ENCODE peak calls at places on chromosomes 16 and 17, in eight cellular contexts. Y is uterus; N is naive thymus-derived CD4-positive, alpha-beta T cell; A is Caco-2; J is GM23248; T is lower leg skin; O is GM23338; G is AG10803. S is an unnamed sample.

GRCh38 chr16:17939723-17940122 is 396.8 kb downstream of the NPIPA8 start:
- DNase-seq in Y (no peak), N (no peak), A (no peak), J (no peak), T (no peak), O (no peak), G (no peak), S (no peak)

GRCh38 chr16:85878407-85878806 is 20.6 kb upstream of the IRF8 start:
- DNase-seq in Y (no peak), N (no peak), A (no peak), J (no peak), T (no peak), O (no peak), G (no peak), S (no peak)

GRCh38 chr16:20781697-20782096 is 17.9 kb downstream of the ACSM3 start:
- DNase-seq in Y (no peak), N (no peak), A (no peak), J (no peak), T (no peak), O (no peak), G (no peak), S (no peak)

GRCh38 chr16:9091867-9092281 is 430 bp downstream of the HAPSTR1 start:
- DNase-seq in Y (peak), N (peak), A (peak), J (peak), T (peak), O (no peak), G (peak), S (peak)

GRCh38 chr16:28597692-28598261 is 927 bp upstream of the SULT1A2 start:
- DNase-seq in Y (no peak), N (no peak), A (peak), J (no peak), T (no peak), O (peak), G (no peak), S (peak)

GRCh38 chr16:52906271-52906670 is 146.4 kb downstream of the CHD9NB start:
- DNase-seq in Y (no peak), N (no peak), A (no peak), J (no peak), T (no peak), O (no peak), G (no peak), S (no peak)

GRCh38 chr16:83623091-83623730 is 184.6 kb upstream of the HSBP1 start:
- DNase-seq in Y (no peak), N (no peak), A (no peak), J (no peak), T (no peak), O (no peak), G (no peak), S (no peak)

GRCh38 chr17:75712480-75712879 is 8.8 kb upstream of the ITGB4 start:
- DNase-seq in Y (no peak), N (no peak), A (no peak), J (peak), T (no peak), O (no peak), G (peak), S (peak)

GRCh38 chr16:87627542-87628245 is 25.4 kb downstream of the JPH3 start:
- DNase-seq in Y (no peak), N (no peak), A (no peak), J (no peak), T (no peak), O (no peak), G (no peak), S (no peak)

GRCh38 chr16:828891-829290 is 28.4 kb upstream of the GNG13 start:
- DNase-seq in Y (no peak), N (no peak), A (no peak), J (no peak), T (no peak), O (no peak), G (no peak), S (no peak)

GRCh38 chr17:31499771-31500554 is 108.5 kb downstream of the RAB11FIP4 start:
- DNase-seq in Y (no peak), N (no peak), A (peak), J (peak), T (no peak), O (peak), G (peak), S (peak)
- H3K4me3 ChIP-seq in Y (no peak), N (no peak), A (no peak), J (no peak), T (no peak), O (peak), G (no peak), S (no peak)

GRCh38 chr17:31487648-31488263 is 96.3 kb downstream of the RAB11FIP4 start:
- DNase-seq in Y (peak), N (peak), A (peak), J (peak), T (peak), O (peak), G (peak), S (peak)

GRCh38 chr17:31487063-31487647 is 95.7 kb downstream of the RAB11FIP4 start:
- DNase-seq in Y (no peak), N (no peak), A (no peak), J (no peak), T (no peak), O (no peak), G (no peak), S (no peak)

GRCh38 chr17:31488982-31489294 is 97.5 kb downstream of the RAB11FIP4 start:
- DNase-seq in Y (no peak), N (no peak), A (peak), J (no peak), T (no peak), O (peak), G (no peak), S (no peak)

GRCh38 chr17:31489295-31490018 is 98.0 kb downstream of the RAB11FIP4 start:
- DNase-seq in Y (no peak), N (peak), A (peak), J (no peak), T (no peak), O (peak), G (no peak), S (no peak)

DNA sequence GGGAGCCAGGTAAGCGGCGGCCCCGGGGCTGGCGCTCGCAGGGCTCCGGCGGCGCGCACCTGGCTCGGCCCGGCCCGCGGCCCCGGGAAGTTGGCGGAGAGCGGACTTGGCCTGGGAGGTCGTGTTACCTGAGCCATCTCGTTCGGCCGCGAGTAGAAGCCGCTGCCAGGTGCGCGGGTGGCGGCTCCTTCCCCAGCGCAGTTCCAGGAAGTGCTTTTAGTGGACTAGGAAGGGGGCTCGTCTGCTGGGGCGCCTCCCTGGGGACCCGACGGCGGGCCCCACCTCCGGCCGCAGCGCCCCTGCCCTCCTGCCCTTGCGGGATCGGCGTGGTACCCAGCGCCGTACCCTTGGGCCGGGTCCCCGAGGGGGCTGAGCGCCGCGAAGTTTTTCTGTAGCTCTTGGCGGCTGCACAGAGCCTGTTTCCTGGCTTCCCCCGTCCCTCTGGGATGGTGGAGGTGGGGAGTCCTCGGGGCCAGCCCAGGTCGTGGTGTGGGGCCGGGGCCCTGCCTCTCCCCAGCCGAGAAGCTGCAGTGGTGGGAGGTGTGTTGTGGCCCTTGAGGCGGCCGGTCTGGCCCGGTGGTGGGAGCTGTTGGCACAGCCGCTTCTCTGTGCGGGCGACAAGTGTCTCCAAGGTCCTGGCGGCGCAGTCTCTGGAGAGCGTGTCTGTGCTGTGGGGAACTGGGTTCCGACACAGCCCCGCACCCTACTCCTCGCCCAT is 96.9 kb downstream of the RAB11FIP4 start:
- DNase-seq in Y (no peak), N (no peak), A (peak), J (no peak), T (no peak), O (peak), G (no peak), S (no peak)
- H3K4me3 ChIP-seq in Y (peak), N (peak), A (peak), J (peak), T (peak), O (peak), G (no peak), S (peak)

DNA sequence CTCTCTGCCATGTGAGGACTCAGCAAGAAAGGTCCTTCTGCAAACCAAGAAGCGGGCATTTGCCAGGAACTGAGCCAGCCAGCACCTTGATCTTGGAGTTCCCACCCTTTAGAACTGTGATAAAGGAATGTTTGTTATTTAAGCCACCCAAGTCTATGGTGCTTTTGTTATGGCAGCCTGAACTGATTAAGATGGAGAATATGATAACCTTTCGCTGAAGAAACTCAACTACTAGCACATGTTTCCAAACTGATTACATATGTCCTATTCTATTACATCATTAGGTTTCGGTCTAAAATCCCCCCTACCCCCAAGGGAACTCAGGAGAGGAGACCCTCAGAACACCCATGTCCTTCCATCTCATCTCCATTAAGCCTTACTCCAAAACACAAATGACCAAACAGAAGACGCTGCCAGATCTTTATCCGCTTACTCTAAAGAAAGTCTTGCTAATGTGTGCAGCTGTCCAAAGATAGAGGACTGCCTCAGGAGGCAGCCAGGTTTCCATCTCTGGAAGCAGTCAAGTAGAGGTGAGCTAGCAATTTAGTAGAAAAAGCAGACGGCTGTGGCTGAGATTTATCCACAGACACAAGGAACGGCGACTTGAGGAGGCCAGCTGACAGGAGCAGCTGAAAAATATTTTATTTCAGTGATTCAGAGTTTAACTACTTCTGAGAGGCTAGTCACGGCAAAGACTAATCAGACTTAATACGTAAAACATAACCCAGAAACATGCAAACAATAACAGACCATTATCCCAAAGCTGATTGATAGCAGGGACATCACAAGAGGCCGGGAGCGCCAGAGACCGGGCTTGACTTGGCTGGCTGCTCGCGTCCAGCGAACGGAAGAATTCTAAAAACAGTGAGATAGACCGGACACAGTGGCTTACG is 611.4 kb upstream of the CDH5 start:
- DNase-seq in Y (peak), N (no peak), A (no peak), J (no peak), T (no peak), O (no peak), G (peak), S (peak)
- H3K4me3 ChIP-seq in Y (no peak), N (no peak), A (no peak), J (no peak), T (no peak), O (no peak), G (no peak), S (no peak)

GRCh38 chr17:82299452-82299851 is 18.0 kb downstream of the CD7 start:
- DNase-seq in Y (no peak), N (peak), A (no peak), J (no peak), T (no peak), O (peak), G (no peak), S (no peak)

GRCh38 chr17:82300228-82300627 is 17.2 kb downstream of the CD7 start:
- DNase-seq in Y (no peak), N (no peak), A (no peak), J (no peak), T (no peak), O (no peak), G (no peak), S (no peak)

GRCh38 chr17:82297804-82298537 is 19.4 kb downstream of the CD7 start:
- DNase-seq in Y (peak), N (peak), A (no peak), J (peak), T (peak), O (peak), G (peak), S (peak)

GRCh38 chr17:82297280-82297803 is 20.1 kb downstream of the CD7 start:
- DNase-seq in Y (peak), N (peak), A (no peak), J (peak), T (peak), O (no peak), G (peak), S (no peak)

GRCh38 chr17:82298538-82299421 is 18.6 kb downstream of the CD7 start:
- DNase-seq in Y (no peak), N (peak), A (no peak), J (no peak), T (no peak), O (no peak), G (no peak), S (no peak)
- H3K4me3 ChIP-seq in Y (peak), N (peak), A (no peak), J (peak), T (no peak), O (no peak), G (peak), S (no peak)

DNA sequence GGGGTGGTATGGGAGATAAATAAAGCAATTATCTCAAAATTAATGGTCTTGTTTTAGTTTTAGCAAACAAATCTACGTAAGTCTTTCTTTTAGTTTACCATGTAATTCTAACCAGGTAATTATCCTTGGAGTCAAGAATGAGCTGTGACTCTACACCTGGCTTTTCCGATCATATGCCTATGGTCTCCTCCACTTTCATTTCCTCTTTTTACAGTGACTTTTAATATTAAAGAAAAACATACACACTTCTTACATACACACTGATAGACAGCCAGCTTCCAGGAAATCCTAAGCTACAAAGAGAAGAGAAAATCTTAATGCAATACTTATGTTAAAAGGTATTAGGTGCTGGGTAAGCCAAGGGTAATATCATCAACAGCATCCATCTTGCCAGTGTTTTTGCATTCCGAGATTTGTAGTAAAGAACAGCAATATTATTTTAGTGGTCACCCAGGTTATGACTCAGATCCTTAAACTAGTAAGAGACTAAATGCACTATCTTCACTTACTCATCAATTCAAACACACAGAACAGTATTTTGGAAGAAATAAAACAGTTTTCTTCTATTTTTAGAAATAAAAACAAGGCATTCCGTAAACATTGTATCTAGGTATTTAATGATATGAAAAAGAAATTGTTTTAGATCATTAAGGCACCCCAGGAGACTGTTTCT is 4.4 kb upstream of the IRX5 start:
- DNase-seq in Y (no peak), N (no peak), A (no peak), J (peak), T (no peak), O (no peak), G (peak), S (peak)
- H3K4me3 ChIP-seq in Y (no peak), N (no peak), A (peak), J (peak), T (no peak), O (no peak), G (peak), S (peak)

S was measured in cardiac muscle cell.